ENCODE peak calls at places on chromosome 14, in five cellular contexts. P, Y, E, O and X are unnamed samples.

GRCh38 chr14:102711207-102711606 is 66.0 kb upstream of the TRAF3 start:
- DNase-seq in O (no peak), Y (no peak), E (no peak), P (no peak), X (no peak)

GRCh38 chr14:99137913-99138571 is 134.0 kb downstream of the BCL11B start:
- DNase-seq in O (peak), E (no peak), Y (no peak), P (no peak), X (no peak)

GRCh38 chr14:55851961-55852360 is 266.2 kb upstream of the PELI2 start:
- DNase-seq in P (no peak), E (no peak), Y (no peak), O (no peak), X (no peak)

GRCh38 chr14:33636715-33637114 is 314.2 kb downstream of the EGLN3 start:
- DNase-seq in E (no peak), P (no peak), O (no peak), Y (no peak), X (no peak)

GRCh38 chr14:101373690-101374295 is 187.5 kb upstream of the DIO3 start:
- DNase-seq in Y (no peak), O (no peak), E (no peak), P (no peak), X (no peak)

GRCh38 chr14:105085766-105086165 is 20.5 kb upstream of the GPR132 start:
- DNase-seq in Y (no peak), O (no peak), P (no peak), E (no peak), X (no peak)

GRCh38 chr14:101318271-101318670 is 243.0 kb upstream of the DIO3 start:
- DNase-seq in O (no peak), P (no peak), Y (no peak), E (no peak), X (no peak)

GRCh38 chr14:24329736-24330135 is 5.1 kb downstream of the ADCY4 start:
- DNase-seq in Y (no peak), E (peak), P (no peak), O (no peak), X (no peak)

GRCh38 chr14:58193542-58193941 is 6.4 kb upstream of the ACTR10 start:
- DNase-seq in Y (no peak), O (no peak), E (no peak), P (no peak), X (no peak)

GRCh38 chr14:104844306-104845032 is 20.6 kb upstream of the CEP170B start:
- DNase-seq in E (no peak), Y (no peak), P (peak), O (peak), X (no peak)

GRCh38 chr14:75864352-75864751 is 117.4 kb downstream of the TGFB3 start:
- DNase-seq in E (no peak), Y (peak), P (no peak), O (no peak), X (no peak)

GRCh38 chr14:64581363-64581762 is 31.6 kb downstream of the PPP1R36 start:
- DNase-seq in E (no peak), Y (no peak), P (no peak), O (no peak), X (no peak)

GRCh38 chr14:102159841-102160240 is 20.1 kb downstream of the WDR20 start:
- DNase-seq in P (no peak), O (no peak), Y (no peak), E (no peak), X (no peak)

GRCh38 chr14:52694761-52695480 is 437 bp downstream of the ERO1A start:
- DNase-seq in E (peak), P (peak), O (peak), Y (peak), X (peak)

GRCh38 chr14:89598548-89599186 is 181.6 kb upstream of the FOXN3 start:
- DNase-seq in O (no peak), Y (peak), P (no peak), E (no peak), X (no peak)

GRCh38 chr14:79856357-79856756 is 354.9 kb downstream of the DIO2 start:
- DNase-seq in E (no peak), P (no peak), Y (peak), O (no peak), X (no peak)

GRCh38 chr14:31487891-31488290 is at the start of gene GPR33:
- DNase-seq in Y (no peak), O (no peak), E (no peak), P (no peak), X (no peak)

GRCh38 chr14:93959239-93960107 is 16.9 kb downstream of the ASB2 start:
- DNase-seq in Y (peak), E (peak), P (no peak), O (peak), X (no peak)

GRCh38 chr14:98298481-98299227 is 973.3 kb downstream of the BCL11B start:
- DNase-seq in Y (no peak), E (no peak), P (no peak), O (no peak), X (no peak)

GRCh38 chr14:90383731-90384542 is 12.9 kb upstream of the CALM1 start:
- DNase-seq in E (peak), O (peak), Y (peak), P (peak), X (peak)

GRCh38 chr14:36647827-36648753 is 13.6 kb upstream of the PAX9 start:
- DNase-seq in P (peak), Y (peak), O (peak), E (no peak), X (no peak)

GRCh38 chr14:23565626-23566025 is 2.0 kb downstream of the AP1G2 start:
- DNase-seq in Y (no peak), P (no peak), O (no peak), E (no peak), X (no peak)